ENCODE peak calls at places on chromosome 20, in four cellular contexts. T is stomach, N is iris pigment epithelial cell, Z is NCI-H2171. S is an unnamed sample.

GRCh38 chr20:18052856-18053255 is 4.9 kb downstream of the OVOL2 start:
- DNase-seq in T (no peak), N (no peak), Z (no peak), S (no peak)

GRCh38 chr20:828987-829386 is 4.5 kb upstream of the FAM110A start:
- DNase-seq in T (no peak), N (no peak), Z (no peak), S (peak; percentile 16)

GRCh38 chr20:58603656-58604184 is 47.4 kb upstream of the STX16 start:
- DNase-seq in T (no peak), N (no peak), Z (no peak), S (no peak)

GRCh38 chr20:62512812-62513211 is 37.0 kb upstream of the GATA5 start:
- DNase-seq in T (no peak), N (no peak), Z (no peak), S (no peak)

GRCh38 chr20:58659841-58660240 is 8.8 kb downstream of the STX16 start:
- DNase-seq in T (no peak), N (no peak), Z (no peak), S (no peak)

GRCh38 chr20:50271201-50271600 is 80.6 kb downstream of the CEBPB start:
- DNase-seq in T (no peak), N (no peak), Z (no peak), S (no peak)

GRCh38 chr20:49790077-49790798 is 22.4 kb upstream of the SLC9A8 start:
- DNase-seq in T (no peak), N (peak; percentile 94), Z (no peak), S (no peak)

GRCh38 chr20:37758332-37758731 is 64.5 kb downstream of the CTNNBL1 start:
- DNase-seq in T (no peak), N (no peak), Z (no peak), S (no peak)

GRCh38 chr20:19975901-19976300 is 41.3 kb upstream of the NAA20 start:
- DNase-seq in T (peak; percentile 46), N (no peak), Z (no peak), S (no peak)

GRCh38 chr20:1840865-1841553 is 54.2 kb upstream of the SIRPA start:
- DNase-seq in T (no peak), N (no peak), Z (no peak), S (no peak)

GRCh38 chr20:4894981-4895381 is 106.3 kb downstream of the SLC23A2 start:
- DNase-seq in T (no peak), N (no peak), Z (peak; percentile 19), S (no peak)

GRCh38 chr20:4509825-4510522 is 211.7 kb upstream of the PRND start:
- DNase-seq in T (no peak), N (peak; percentile 60), Z (no peak), S (no peak)

S was measured in colonic mucosa.